ENCODE peak calls at places on chromosomes 3 and 15, in seven cellular contexts. One of them, this sample, is unnamed.

GRCh38 chr3:113659121-113659531 is 37.3 kb downstream of the USF3 start:
- DNase-seq in cardiac muscle cell: no peak
- DNase-seq in CD8-positive, alpha-beta memory T cell: no peak
- DNase-seq in NCI-H774: peak
- DNase-seq in fibroblast of the aortic adventitia: no peak
- DNase-seq in GM03348: no peak
- DNase-seq in progenitor cell of endocrine pancreas: no peak
- DNase-seq in this sample: peak

GRCh38 chr15:83890584-83890983 is 236.7 kb downstream of the ADAMTSL3 start:
- DNase-seq in NCI-H774: no peak
- DNase-seq in cardiac muscle cell: peak
- DNase-seq in GM03348: no peak
- DNase-seq in fibroblast of the aortic adventitia: no peak
- DNase-seq in progenitor cell of endocrine pancreas: no peak
- DNase-seq in CD8-positive, alpha-beta memory T cell: no peak
- DNase-seq in this sample: no peak

GRCh38 chr3:72462611-72463011 is 385.6 kb downstream of the SHQ1 start:
- DNase-seq in GM03348: no peak
- DNase-seq in NCI-H774: no peak
- DNase-seq in progenitor cell of endocrine pancreas: no peak
- DNase-seq in cardiac muscle cell: peak
- DNase-seq in CD8-positive, alpha-beta memory T cell: no peak
- DNase-seq in fibroblast of the aortic adventitia: no peak
- DNase-seq in this sample: no peak

GRCh38 chr3:194328080-194328571 is 23.0 kb downstream of the CPN2 start:
- DNase-seq in cardiac muscle cell: peak
- DNase-seq in GM03348: peak
- DNase-seq in NCI-H774: no peak
- DNase-seq in CD8-positive, alpha-beta memory T cell: peak
- DNase-seq in fibroblast of the aortic adventitia: peak
- DNase-seq in progenitor cell of endocrine pancreas: no peak
- DNase-seq in this sample: no peak

GRCh38 chr3:33372218-33373081 is 67.8 kb downstream of the UBP1 start:
- DNase-seq in NCI-H774: peak
- DNase-seq in progenitor cell of endocrine pancreas: no peak
- DNase-seq in GM03348: peak
- DNase-seq in cardiac muscle cell: peak
- DNase-seq in CD8-positive, alpha-beta memory T cell: peak
- DNase-seq in fibroblast of the aortic adventitia: peak
- DNase-seq in this sample: peak

GRCh38 chr3:42961633-42962032 is 17.5 kb upstream of the GASK1A start:
- DNase-seq in CD8-positive, alpha-beta memory T cell: no peak
- DNase-seq in fibroblast of the aortic adventitia: peak
- DNase-seq in NCI-H774: no peak
- DNase-seq in GM03348: peak
- DNase-seq in progenitor cell of endocrine pancreas: no peak
- DNase-seq in cardiac muscle cell: peak
- DNase-seq in this sample: peak

GRCh38 chr15:77036537-77037474 is 34.1 kb downstream of the TSPAN3 start:
- DNase-seq in NCI-H774: no peak
- DNase-seq in cardiac muscle cell: no peak
- DNase-seq in progenitor cell of endocrine pancreas: no peak
- DNase-seq in GM03348: no peak
- DNase-seq in fibroblast of the aortic adventitia: no peak
- DNase-seq in CD8-positive, alpha-beta memory T cell: peak
- DNase-seq in this sample: no peak

GRCh38 chr3:61996351-61996750 is 377.0 kb downstream of the FEZF2 start:
- DNase-seq in cardiac muscle cell: no peak
- DNase-seq in NCI-H774: no peak
- DNase-seq in progenitor cell of endocrine pancreas: no peak
- DNase-seq in GM03348: no peak
- DNase-seq in fibroblast of the aortic adventitia: peak
- DNase-seq in CD8-positive, alpha-beta memory T cell: no peak
- DNase-seq in this sample: no peak

GRCh38 chr3:122265937-122266336 is 59.1 kb upstream of the CSTA start:
- DNase-seq in CD8-positive, alpha-beta memory T cell: no peak
- DNase-seq in cardiac muscle cell: no peak
- DNase-seq in GM03348: no peak
- DNase-seq in fibroblast of the aortic adventitia: no peak
- DNase-seq in NCI-H774: no peak
- DNase-seq in progenitor cell of endocrine pancreas: no peak
- DNase-seq in this sample: no peak

GRCh38 chr3:107404727-107405519 is 27.7 kb downstream of the CCDC54 start:
- DNase-seq in fibroblast of the aortic adventitia: peak
- DNase-seq in cardiac muscle cell: peak
- DNase-seq in CD8-positive, alpha-beta memory T cell: no peak
- DNase-seq in NCI-H774: no peak
- DNase-seq in progenitor cell of endocrine pancreas: no peak
- DNase-seq in GM03348: peak
- DNase-seq in this sample: no peak

GRCh38 chr15:75785771-75786563 is 57.3 kb upstream of the UBE2Q2 start:
- DNase-seq in NCI-H774: no peak
- DNase-seq in progenitor cell of endocrine pancreas: no peak
- DNase-seq in fibroblast of the aortic adventitia: no peak
- DNase-seq in GM03348: no peak
- DNase-seq in cardiac muscle cell: peak
- DNase-seq in CD8-positive, alpha-beta memory T cell: no peak
- DNase-seq in this sample: no peak

GRCh38 chr15:82680200-82681102 is 29.2 kb downstream of the AP3B2 start:
- DNase-seq in GM03348: no peak
- DNase-seq in fibroblast of the aortic adventitia: no peak
- DNase-seq in progenitor cell of endocrine pancreas: peak
- DNase-seq in NCI-H774: peak
- DNase-seq in CD8-positive, alpha-beta memory T cell: peak
- DNase-seq in cardiac muscle cell: no peak
- DNase-seq in this sample: no peak

GRCh38 chr15:90756916-90757315 is 39.8 kb downstream of the BLM start:
- DNase-seq in cardiac muscle cell: no peak
- DNase-seq in NCI-H774: no peak
- DNase-seq in CD8-positive, alpha-beta memory T cell: no peak
- DNase-seq in fibroblast of the aortic adventitia: no peak
- DNase-seq in GM03348: no peak
- DNase-seq in progenitor cell of endocrine pancreas: no peak
- DNase-seq in this sample: no peak